ENCODE peak calls at places on chromosomes 6 and 20, in eight cellular contexts. R, U, N, M, P, L, O and B are unnamed samples.

GRCh38 chr6:154555075-154555677 is 44.7 kb upstream of the CNKSR3 start:
- ATAC-seq in R (no peak), U (no peak), N (peak; percentile 38), M (no peak), P (peak; percentile 89), L (no peak), O (peak; percentile 93), B (no peak)

GRCh38 chr20:13865156-13865555 is 80.3 kb downstream of the NDUFAF5 start:
- ATAC-seq in R (no peak), U (no peak), N (no peak), M (no peak), P (no peak), L (no peak), O (no peak), B (no peak)

GRCh38 chr6:3794092-3794491 is 42.6 kb upstream of the PXDC1 start:
- ATAC-seq in R (no peak), U (no peak), N (no peak), M (peak; percentile 71), P (no peak), L (no peak), O (no peak), B (no peak)

GRCh38 chr6:40183902-40184301 is 249.6 kb upstream of the MOCS1 start:
- ATAC-seq in R (no peak), U (no peak), N (no peak), M (peak; percentile 77), P (no peak), L (no peak), O (no peak), B (no peak)

GRCh38 chr20:57619053-57619831 is 984 bp downstream of the ZBP1 start:
- ATAC-seq in R (no peak), U (peak; percentile 57), N (peak; percentile 33), M (no peak), P (no peak), L (no peak), O (no peak), B (peak; percentile 62)

GRCh38 chr6:126682440-126682839 is 342.5 kb downstream of the CENPW start:
- ATAC-seq in R (no peak), U (no peak), N (no peak), M (no peak), P (no peak), L (no peak), O (no peak), B (no peak)

GRCh38 chr6:130900913-130901312 is 73.7 kb downstream of the SMLR1 start:
- ATAC-seq in R (peak; percentile 82), U (no peak), N (peak; percentile 72), M (no peak), P (no peak), L (peak; percentile 55), O (peak; percentile 89), B (no peak)

GRCh38 chr6:56534680-56535419 is 107.8 kb downstream of the DST start:
- ATAC-seq in R (no peak), U (no peak), N (no peak), M (peak; percentile 95), P (no peak), L (no peak), O (peak; percentile 54), B (no peak)

GRCh38 chr6:127630800-127631199 is 53.8 kb downstream of the C6orf58 start:
- ATAC-seq in R (no peak), U (no peak), N (no peak), M (no peak), P (no peak), L (no peak), O (no peak), B (no peak)

GRCh38 chr20:22861990-22862389 is 173.1 kb upstream of the SSTR4 start:
- ATAC-seq in R (no peak), U (no peak), N (peak; percentile 84), M (no peak), P (no peak), L (peak; percentile 39), O (no peak), B (peak; percentile 48)

GRCh38 chr20:10469599-10469998 is 34.5 kb downstream of the SLX4IP start:
- ATAC-seq in R (peak; percentile 50), U (peak; percentile 36), N (peak; percentile 80), M (peak; percentile 44), P (peak; percentile 77), L (peak; percentile 82), O (peak; percentile 65), B (peak; percentile 65)

GRCh38 chr6:38755207-38755606 is 40.1 kb downstream of the DNAH8 start:
- ATAC-seq in R (no peak), U (no peak), N (no peak), M (no peak), P (peak; percentile 65), L (no peak), O (no peak), B (no peak)

GRCh38 chr20:58344741-58345140 is 35.2 kb downstream of the RAB22A start:
- ATAC-seq in R (no peak), U (no peak), N (no peak), M (no peak), P (no peak), L (no peak), O (no peak), B (no peak)

GRCh38 chr6:26257272-26257671 is 107.7 kb upstream of the BTN3A2 start:
- ATAC-seq in R (no peak), U (no peak), N (no peak), M (no peak), P (no peak), L (no peak), O (no peak), B (no peak)

GRCh38 chr20:60034231-60035110 is 76.2 kb downstream of the CDH26 start:
- ATAC-seq in R (no peak), U (no peak), N (peak; percentile 96), M (no peak), P (no peak), L (peak; percentile 96), O (no peak), B (no peak)

GRCh38 chr6:33762713-33763112 is 16.0 kb upstream of the IP6K3 start:
- ATAC-seq in R (no peak), U (no peak), N (no peak), M (no peak), P (no peak), L (no peak), O (no peak), B (no peak)

GRCh38 chr6:48101277-48101676 is 9.7 kb downstream of the PTCHD4 start:
- ATAC-seq in R (no peak), U (no peak), N (no peak), M (no peak), P (no peak), L (no peak), O (no peak), B (no peak)

DNA sequence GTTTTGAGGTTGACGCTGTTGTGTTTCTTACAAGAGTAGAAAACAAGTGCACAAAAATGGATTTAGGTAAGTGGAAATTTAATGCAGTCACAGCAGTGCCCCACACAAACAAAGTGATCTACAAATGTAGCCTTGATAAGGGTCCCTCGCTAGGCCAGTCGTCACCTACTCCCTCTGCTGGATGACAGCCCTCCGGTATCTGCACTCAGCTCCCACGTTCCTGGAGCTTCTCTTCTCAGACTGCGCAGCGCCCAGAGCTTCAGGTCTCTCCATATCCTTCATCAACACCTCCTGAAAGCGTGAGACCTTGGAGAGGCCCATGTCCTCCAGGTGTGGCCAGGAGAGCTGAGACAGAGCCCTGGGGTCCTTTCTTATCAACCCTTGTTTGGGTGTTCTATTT is 58.3 kb upstream of the MAP3K4 start:
- ATAC-seq in R (no peak), U (no peak), N (peak; percentile 69), M (peak; percentile 84), P (no peak), L (no peak), O (peak; percentile 60), B (no peak)
- TF ChIP-seq CTCF in R (no peak), U (no peak), N (no peak), M (no peak), P (no peak), L (no peak), O (peak; percentile 65), B (no peak)

DNA sequence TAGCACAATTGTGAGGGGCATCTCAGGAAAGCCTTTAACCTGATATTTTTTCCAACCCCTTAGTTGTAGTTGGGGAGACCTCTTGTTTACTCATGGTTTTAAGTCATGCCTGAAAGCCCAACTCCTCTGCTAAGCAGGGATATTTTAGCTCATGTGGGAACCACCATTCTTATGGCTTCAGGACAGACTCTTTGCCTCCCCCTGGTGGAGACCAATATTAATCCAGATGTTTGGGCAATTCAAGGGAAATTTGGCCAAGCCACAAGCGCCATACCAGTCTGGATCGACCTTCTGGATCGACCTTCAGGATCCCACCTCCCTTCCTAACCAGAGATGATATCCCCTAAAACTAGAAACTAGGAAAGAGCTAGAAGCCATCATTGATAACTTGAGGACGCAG is 211.2 kb downstream of the C6orf118 start:
- ATAC-seq in R (no peak), U (no peak), N (no peak), M (peak; percentile 81), P (no peak), L (no peak), O (no peak), B (no peak)
- TF ChIP-seq CTCF in R (no peak), U (no peak), N (no peak), M (peak; percentile 53), P (no peak), L (no peak), O (peak; percentile 40), B (no peak)

GRCh38 chr20:47295921-47296426 is 60.5 kb downstream of the ZMYND8 start:
- ATAC-seq in R (no peak), U (no peak), N (peak; percentile 70), M (no peak), P (peak; percentile 80), L (peak; percentile 99), O (peak; percentile 93), B (peak; percentile 63)

GRCh38 chr20:47298624-47299023 is 57.9 kb downstream of the ZMYND8 start:
- ATAC-seq in R (no peak), U (no peak), N (no peak), M (no peak), P (no peak), L (no peak), O (no peak), B (no peak)

GRCh38 chr20:47297746-47298145 is 58.8 kb downstream of the ZMYND8 start:
- ATAC-seq in R (no peak), U (no peak), N (no peak), M (no peak), P (no peak), L (no peak), O (no peak), B (no peak)

GRCh38 chr20:47300071-47300470 is 56.4 kb downstream of the ZMYND8 start:
- ATAC-seq in R (no peak), U (no peak), N (no peak), M (no peak), P (no peak), L (no peak), O (no peak), B (no peak)

DNA sequence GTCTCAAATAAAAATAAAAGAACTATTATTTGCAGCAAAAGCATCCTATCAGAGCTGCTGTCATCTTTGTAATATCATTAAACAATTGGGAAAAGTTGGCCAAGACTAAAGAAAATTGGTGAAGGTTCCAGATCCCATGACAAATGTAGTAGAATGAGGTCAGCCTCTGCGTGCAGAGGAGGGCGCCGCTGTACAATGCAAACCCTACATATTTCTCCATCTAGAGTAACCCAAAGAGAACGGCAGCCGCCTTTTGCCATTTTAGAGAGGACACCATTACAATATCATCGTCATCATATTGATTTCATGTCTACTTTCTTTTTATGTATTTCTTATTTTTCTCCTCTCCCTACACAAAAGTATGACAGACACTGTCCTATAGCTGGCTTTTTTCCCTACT is 59.5 kb downstream of the ZMYND8 start:
- ATAC-seq in R (no peak), U (no peak), N (no peak), M (peak; percentile 55), P (no peak), L (no peak), O (no peak), B (no peak)
- TF ChIP-seq CTCF in R (no peak), U (no peak), N (no peak), M (no peak), P (no peak), L (no peak), O (peak; percentile 63), B (no peak)

GRCh38 chr6:121354764-121355163 is 20.5 kb upstream of the TBC1D32 start:
- ATAC-seq in R (no peak), U (no peak), N (no peak), M (no peak), P (no peak), L (no peak), O (no peak), B (no peak)
- TF ChIP-seq CTCF in R (peak; percentile 17), U (peak; percentile 34), N (no peak), M (no peak), P (peak; percentile 10), L (no peak), O (peak; percentile 64), B (no peak)